ENCODE peak calls at places on chromosomes 6 and 20, in six cellular contexts. V, T, M, C, K and D are unnamed samples.

GRCh38 chr6:132675749-132676148 is 16.8 kb upstream of the TAAR1 start:
- DNase-seq in T (no peak), M (no peak), K (no peak), V (no peak), C (no peak), D (no peak)

GRCh38 chr6:43644940-43645612 is at the start of gene RSPH9:
- DNase-seq in M (peak), T (peak), V (no peak), C (peak), K (peak), D (peak)

GRCh38 chr6:145836170-145836569 is 21.6 kb upstream of the FBXO30 start:
- DNase-seq in M (no peak), C (no peak), V (no peak), K (no peak), T (no peak), D (no peak)

GRCh38 chr6:158817298-158818007 is 1.7 kb downstream of the EZR start:
- DNase-seq in M (no peak), V (no peak), K (peak), T (no peak), C (no peak), D (no peak)

GRCh38 chr6:152723398-152723797 is 25.7 kb downstream of the MYCT1 start:
- DNase-seq in C (no peak), V (no peak), T (no peak), K (no peak), M (no peak), D (no peak)

GRCh38 chr6:102387351-102388033 is 994.0 kb downstream of the GRIK2 start:
- DNase-seq in M (no peak), C (no peak), T (no peak), V (peak), K (no peak), D (no peak)

GRCh38 chr20:20463933-20464374 is 96.0 kb downstream of the INSM1 start:
- DNase-seq in K (no peak), V (no peak), M (no peak), T (peak), C (peak), D (no peak)

GRCh38 chr6:30541515-30542403 is 14.5 kb downstream of the GNL1 start:
- DNase-seq in K (peak), V (peak), C (peak), T (peak), M (peak), D (peak)

GRCh38 chr6:144150673-144151009 is 324 bp downstream of the STX11 start:
- DNase-seq in M (no peak), K (peak), T (no peak), V (peak), C (peak), D (peak)

GRCh38 chr6:157177731-157178336 is 145.5 kb downstream of the TMEM242 start:
- DNase-seq in C (no peak), M (no peak), V (no peak), K (no peak), T (no peak), D (no peak)

GRCh38 chr6:84066536-84066935 is 33.0 kb downstream of the MRAP2 start:
- DNase-seq in M (no peak), T (no peak), C (no peak), K (no peak), V (no peak), D (no peak)
- TF ChIP-seq CTCF in M (no peak), T (no peak), C (no peak), K (no peak), V (no peak), D (no peak)

GRCh38 chr6:154373971-154374370 is 17.4 kb upstream of the IPCEF1 start:
- DNase-seq in T (no peak), K (no peak), M (no peak), C (no peak), V (no peak), D (no peak)

GRCh38 chr6:154371337-154371736 is 14.7 kb upstream of the IPCEF1 start:
- DNase-seq in C (no peak), K (no peak), M (no peak), T (no peak), V (no peak), D (no peak)

GRCh38 chr6:154367839-154368695 is 11.5 kb upstream of the IPCEF1 start:
- DNase-seq in V (peak), C (no peak), T (no peak), M (no peak), K (no peak), D (no peak)

GRCh38 chr6:154367333-154367732 is 10.7 kb upstream of the IPCEF1 start:
- DNase-seq in M (no peak), C (no peak), T (no peak), V (no peak), K (no peak), D (no peak)

DNA sequence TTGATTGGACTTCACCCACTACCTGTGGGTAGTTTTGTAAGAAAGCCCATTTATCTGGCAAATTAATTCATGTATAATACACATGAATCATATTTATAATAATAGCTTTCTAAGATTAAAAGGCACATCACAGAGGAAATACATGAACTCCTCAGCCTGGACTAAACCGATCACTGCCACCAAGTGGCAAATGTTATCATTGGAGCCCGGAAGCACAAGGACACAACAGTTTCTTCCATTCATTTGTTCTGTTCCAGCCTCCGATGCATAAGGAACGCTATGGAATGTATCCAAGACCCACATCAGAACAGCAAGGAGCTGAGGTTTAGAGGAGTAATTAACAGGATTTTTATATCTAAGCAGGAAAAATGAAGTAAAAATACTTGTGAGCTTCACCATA is 13.9 kb upstream of the IPCEF1 start:
- DNase-seq in T (no peak), M (no peak), C (peak), K (no peak), V (peak), D (peak)
- TF ChIP-seq CTCF in T (peak), M (peak), C (no peak), K (peak), V (peak), D (peak)

DNA sequence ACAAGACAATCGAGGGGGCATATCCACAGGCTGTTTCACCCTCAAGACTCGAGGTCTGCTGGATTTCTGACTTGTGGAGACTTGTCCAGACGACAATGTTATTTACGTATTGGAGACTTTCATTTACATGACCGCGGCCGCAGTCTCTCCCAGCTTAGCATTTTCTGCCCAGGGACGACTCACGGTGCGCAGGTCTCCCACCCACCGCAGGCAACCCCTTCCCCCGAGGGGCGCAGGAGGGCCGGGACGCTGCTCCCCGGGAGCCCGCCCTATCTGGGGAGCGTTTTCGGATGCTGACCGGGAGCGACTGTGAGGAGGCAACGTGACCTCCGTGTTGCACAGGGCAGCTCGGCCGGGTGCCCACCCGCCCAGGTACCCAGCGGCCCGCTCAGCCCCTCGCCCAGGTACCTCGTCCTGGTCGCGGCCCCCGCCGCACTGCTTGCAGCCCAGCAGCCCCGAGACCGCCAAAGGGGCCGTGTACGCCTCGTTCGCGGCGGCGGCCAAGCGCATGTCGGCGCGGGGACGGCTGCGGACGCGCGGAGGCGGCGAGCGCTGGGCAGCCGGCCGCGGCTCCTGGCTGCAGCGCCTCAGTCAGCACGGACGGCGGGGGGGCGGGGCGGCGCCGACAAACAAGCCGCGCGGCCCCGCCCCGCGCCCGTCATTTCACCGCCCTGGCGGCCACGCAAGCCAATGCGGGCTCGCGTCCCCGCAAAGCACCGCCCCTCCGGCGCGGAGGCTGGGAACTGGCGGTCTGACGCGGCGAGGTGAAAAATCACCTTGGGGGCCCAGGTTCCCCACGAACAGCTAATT is 85.5 kb downstream of the SESN1 start:
- DNase-seq in V (peak), K (peak), T (peak), M (peak), C (peak), D (peak)
- TF ChIP-seq CTCF in V (no peak), K (peak), T (peak), M (peak), C (no peak), D (no peak)

GRCh38 chr6:136535017-136535416 is 15.2 kb downstream of the MAP7 start:
- DNase-seq in M (no peak), T (no peak), V (no peak), C (no peak), K (no peak), D (no peak)
- TF ChIP-seq CTCF in M (no peak), T (no peak), V (no peak), C (no peak), K (no peak), D (no peak)

GRCh38 chr6:41071923-41072835 is at the start of gene OARD1:
- DNase-seq in C (peak), K (peak), V (peak), M (peak), T (peak), D (peak)

GRCh38 chr6:41073968-41074691 is 1.4 kb downstream of the NFYA start:
- DNase-seq in C (no peak), M (no peak), V (peak), K (no peak), T (no peak), D (no peak)

GRCh38 chr6:41072836-41073202 is at the start of gene NFYA:
- DNase-seq in T (no peak), M (no peak), K (peak), C (peak), V (peak), D (no peak)

GRCh38 chr6:41074692-41075436 is 2.1 kb downstream of the NFYA start:
- DNase-seq in K (no peak), T (no peak), V (no peak), M (no peak), C (no peak), D (no peak)

DNA sequence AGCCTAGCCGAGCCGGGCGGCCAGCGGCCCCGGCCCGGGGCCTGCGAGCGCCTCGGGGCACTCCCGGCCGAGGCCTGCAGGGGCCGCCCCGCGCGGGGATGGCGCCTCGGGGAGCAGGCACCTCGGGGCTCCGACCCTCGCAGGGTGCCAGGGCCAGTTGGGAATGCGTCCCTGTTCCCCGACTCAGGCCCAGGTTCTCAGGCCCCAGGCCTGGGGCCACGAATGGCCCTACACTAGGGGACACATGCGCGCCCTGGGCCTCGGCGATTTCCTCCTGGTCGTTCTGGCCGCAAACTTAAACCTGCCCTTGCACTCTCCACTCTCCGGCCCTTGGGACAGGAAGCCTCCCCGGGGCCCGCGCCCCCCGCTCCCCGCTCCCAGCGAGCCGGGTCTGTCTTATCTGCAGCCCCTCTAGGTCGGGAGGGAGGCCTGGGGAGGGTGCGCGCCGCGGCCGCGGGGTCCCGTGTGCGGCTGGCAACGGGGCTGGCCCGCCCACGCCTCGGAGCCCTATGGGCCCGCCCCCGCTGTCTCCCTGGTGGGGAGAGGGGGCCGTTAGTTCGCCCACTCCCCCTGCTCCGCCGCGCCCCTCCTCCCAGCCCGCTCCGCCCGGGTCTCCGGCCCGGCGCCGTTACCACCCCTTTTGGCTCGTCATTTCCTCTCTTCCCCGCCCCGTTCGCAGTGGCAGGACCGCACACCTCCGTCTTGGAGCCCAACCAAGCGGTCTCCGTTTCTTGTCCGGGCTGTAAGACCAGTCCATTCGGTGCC is 611 bp downstream of the NFYA start:
- DNase-seq in T (peak), C (peak), V (peak), M (peak), K (peak), D (peak)
- TF ChIP-seq CTCF in T (peak), C (no peak), V (peak), M (peak), K (peak), D (peak)

GRCh38 chr6:13614926-13615801 is at the start of gene NOL7:
- DNase-seq in M (peak), T (peak), K (peak), C (peak), V (peak), D (peak)
- TF ChIP-seq CTCF in M (peak), T (peak), K (peak), C (peak), V (peak), D (peak)

GRCh38 chr20:57474191-57474590 is 50.7 kb downstream of the CTCFL start:
- DNase-seq in V (no peak), K (no peak), M (peak), C (no peak), T (no peak), D (no peak)

GRCh38 chr20:57471496-57472210 is 53.3 kb downstream of the CTCFL start:
- DNase-seq in K (no peak), V (no peak), T (no peak), C (no peak), M (peak), D (no peak)

GRCh38 chr20:57475388-57476072 is 49.4 kb downstream of the CTCFL start:
- DNase-seq in K (no peak), V (no peak), C (no peak), M (peak), T (no peak), D (no peak)

GRCh38 chr20:57474816-57475215 is 50.1 kb downstream of the CTCFL start:
- DNase-seq in T (no peak), C (no peak), V (no peak), M (peak), K (peak), D (no peak)

DNA sequence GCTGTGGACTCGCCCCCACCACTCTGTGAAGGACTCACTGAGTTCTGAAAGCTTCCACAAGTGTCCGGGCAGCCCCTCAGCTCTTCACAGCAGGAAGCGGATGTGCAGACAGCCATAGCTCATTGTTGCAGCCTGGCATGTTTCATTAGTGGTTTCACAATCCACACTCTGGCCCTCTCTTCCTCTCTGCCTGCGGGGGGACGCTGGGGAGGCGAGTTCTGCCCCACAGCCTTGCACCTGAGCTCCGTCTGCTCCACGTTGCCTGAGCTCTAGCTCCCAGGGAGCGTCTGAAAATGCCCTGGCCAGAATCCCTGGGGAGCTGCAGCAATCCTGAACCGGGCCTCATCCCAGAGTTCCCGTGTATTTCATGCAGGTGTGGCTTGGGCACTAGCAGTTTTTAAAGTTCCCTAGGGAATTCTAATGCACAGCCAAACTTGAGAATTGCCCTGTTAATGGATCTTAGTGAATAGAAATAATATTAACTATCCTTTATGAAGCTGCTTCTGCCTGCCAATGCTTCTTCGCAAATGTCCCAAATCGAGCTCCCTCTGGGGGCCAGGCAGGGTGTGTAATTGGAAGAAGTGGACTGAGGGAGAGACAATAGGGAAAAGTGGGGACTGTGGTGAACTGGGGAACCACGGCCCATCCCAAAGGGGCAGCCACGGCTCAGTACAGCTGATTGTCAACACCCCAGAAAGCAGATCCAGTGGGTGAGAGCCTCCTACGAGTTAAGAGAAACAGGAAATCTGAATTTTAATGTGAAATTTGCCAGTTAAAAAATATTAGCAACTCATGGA is 51.5 kb downstream of the CTCFL start:
- DNase-seq in C (peak), V (no peak), T (no peak), M (peak), K (peak), D (peak)
- TF ChIP-seq CTCF in C (peak), V (no peak), T (no peak), M (no peak), K (peak), D (peak)

GRCh38 chr6:4466769-4467480 is 309.3 kb upstream of the CDYL start:
- DNase-seq in K (no peak), V (peak), C (no peak), M (no peak), T (no peak), D (no peak)
- TF ChIP-seq CTCF in K (no peak), V (no peak), C (no peak), M (no peak), T (no peak), D (no peak)